ENCODE peak calls at places on chromosome 20, in five cellular contexts. One of them, this sample, is unnamed.

GRCh38 chr20:45293041-45294002 is 13.3 kb upstream of the RBPJL start:
- DNase-seq in RWPE1: peak; percentile 96
- DNase-seq in upper lobe of right lung: peak; percentile 95
- DNase-seq in A673: peak; percentile 86
- DNase-seq in hepatocyte: peak; percentile 87
- DNase-seq in this sample: no peak

GRCh38 chr20:2812189-2812588 is 2.6 kb upstream of the C20orf141 start:
- DNase-seq in RWPE1: no peak
- DNase-seq in upper lobe of right lung: no peak
- DNase-seq in A673: no peak
- DNase-seq in hepatocyte: no peak
- DNase-seq in this sample: no peak

GRCh38 chr20:21808863-21809664 is 103.6 kb downstream of the PAX1 start:
- DNase-seq in RWPE1: peak; percentile 5
- DNase-seq in upper lobe of right lung: peak; percentile 75
- DNase-seq in A673: peak; percentile 51
- DNase-seq in hepatocyte: peak; percentile 73
- DNase-seq in this sample: no peak

GRCh38 chr20:58479666-58480454 is 35.3 kb downstream of the APCDD1L start:
- DNase-seq in RWPE1: no peak
- DNase-seq in upper lobe of right lung: no peak
- DNase-seq in A673: no peak
- DNase-seq in hepatocyte: no peak
- DNase-seq in this sample: no peak

GRCh38 chr20:42204261-42204660 is 586.1 kb upstream of the CHD6 start:
- DNase-seq in RWPE1: no peak
- DNase-seq in upper lobe of right lung: no peak
- DNase-seq in A673: peak; percentile 14
- DNase-seq in hepatocyte: peak; percentile 39
- DNase-seq in this sample: no peak

GRCh38 chr20:3521852-3522740 is 51.3 kb downstream of the ATRN start:
- DNase-seq in RWPE1: no peak
- DNase-seq in upper lobe of right lung: no peak
- DNase-seq in A673: no peak
- DNase-seq in hepatocyte: no peak
- DNase-seq in this sample: no peak

GRCh38 chr20:63848003-63848911 is 13.0 kb upstream of the ABHD16B start:
- DNase-seq in RWPE1: no peak
- DNase-seq in upper lobe of right lung: no peak
- DNase-seq in A673: no peak
- DNase-seq in hepatocyte: no peak
- DNase-seq in this sample: no peak

GRCh38 chr20:10322073-10323012 is 103.7 kb downstream of the SNAP25 start:
- DNase-seq in RWPE1: peak; percentile 21
- DNase-seq in upper lobe of right lung: no peak
- DNase-seq in A673: peak; percentile 65
- DNase-seq in hepatocyte: no peak
- DNase-seq in this sample: no peak

GRCh38 chr20:25399038-25399430 is 8.4 kb upstream of the ABHD12 start:
- DNase-seq in RWPE1: peak; percentile 65
- DNase-seq in upper lobe of right lung: no peak
- DNase-seq in A673: peak; percentile 81
- DNase-seq in hepatocyte: peak; percentile 78
- DNase-seq in this sample: no peak

GRCh38 chr20:34111057-34111711 is 859 bp downstream of the EIF2S2 start:
- DNase-seq in RWPE1: peak; percentile 52
- DNase-seq in upper lobe of right lung: peak; percentile 73
- DNase-seq in A673: peak; percentile 18
- DNase-seq in hepatocyte: peak; percentile 40
- DNase-seq in this sample: no peak

GRCh38 chr20:48025661-48026060 is 240.4 kb upstream of the SULF2 start:
- DNase-seq in RWPE1: peak; percentile 93
- DNase-seq in upper lobe of right lung: no peak
- DNase-seq in A673: no peak
- DNase-seq in hepatocyte: no peak
- DNase-seq in this sample: no peak

GRCh38 chr20:25987073-25987927 is 290.6 kb upstream of the ZNF337 start:
- DNase-seq in RWPE1: no peak
- DNase-seq in upper lobe of right lung: peak; percentile 72
- DNase-seq in A673: peak; percentile 54
- DNase-seq in hepatocyte: peak; percentile 46
- DNase-seq in this sample: no peak

GRCh38 chr20:21503345-21503744 is 10.5 kb downstream of the NKX2-2 start:
- DNase-seq in RWPE1: no peak
- DNase-seq in upper lobe of right lung: no peak
- DNase-seq in A673: no peak
- DNase-seq in hepatocyte: no peak
- DNase-seq in this sample: peak; percentile 31

GRCh38 chr20:51463998-51464397 is 78.5 kb downstream of the NFATC2 start:
- DNase-seq in RWPE1: no peak
- DNase-seq in upper lobe of right lung: peak; percentile 28
- DNase-seq in A673: no peak
- DNase-seq in hepatocyte: no peak
- DNase-seq in this sample: no peak

GRCh38 chr20:18986146-18986830 is 172.7 kb downstream of the SCP2D1 start:
- DNase-seq in RWPE1: no peak
- DNase-seq in upper lobe of right lung: no peak
- DNase-seq in A673: no peak
- DNase-seq in hepatocyte: no peak
- DNase-seq in this sample: no peak

GRCh38 chr20:4373454-4373853 is 348.3 kb upstream of the PRND start:
- DNase-seq in RWPE1: no peak
- DNase-seq in upper lobe of right lung: no peak
- DNase-seq in A673: no peak
- DNase-seq in hepatocyte: no peak
- DNase-seq in this sample: no peak

GRCh38 chr20:50394569-50394968 is 115.6 kb upstream of the PTPN1 start:
- DNase-seq in RWPE1: no peak
- DNase-seq in upper lobe of right lung: no peak
- DNase-seq in A673: no peak
- DNase-seq in hepatocyte: no peak
- DNase-seq in this sample: no peak

GRCh38 chr20:46289416-46289815 is 18.9 kb downstream of the CDH22 start:
- DNase-seq in RWPE1: no peak
- DNase-seq in upper lobe of right lung: no peak
- DNase-seq in A673: no peak
- DNase-seq in hepatocyte: no peak
- DNase-seq in this sample: no peak

GRCh38 chr20:10652185-10652584 is 21.6 kb downstream of the JAG1 start:
- DNase-seq in RWPE1: no peak
- DNase-seq in upper lobe of right lung: no peak
- DNase-seq in A673: peak; percentile 68
- DNase-seq in hepatocyte: no peak
- DNase-seq in this sample: no peak

GRCh38 chr20:64109390-64109747 is 2.0 kb upstream of the NPBWR2 start:
- DNase-seq in RWPE1: no peak
- DNase-seq in upper lobe of right lung: peak; percentile 46
- DNase-seq in A673: no peak
- DNase-seq in hepatocyte: no peak
- DNase-seq in this sample: no peak

GRCh38 chr20:51121901-51122412 is 99.0 kb upstream of the KCNG1 start:
- DNase-seq in RWPE1: peak; percentile 71
- DNase-seq in upper lobe of right lung: no peak
- DNase-seq in A673: no peak
- DNase-seq in hepatocyte: no peak
- DNase-seq in this sample: no peak

GRCh38 chr20:57386762-57387161 is 4.4 kb upstream of the RBM38 start:
- DNase-seq in RWPE1: no peak
- DNase-seq in upper lobe of right lung: no peak
- DNase-seq in A673: no peak
- DNase-seq in hepatocyte: no peak
- DNase-seq in this sample: no peak

GRCh38 chr20:24948939-24949679 is at the start of gene CST7:
- DNase-seq in RWPE1: no peak
- DNase-seq in upper lobe of right lung: peak; percentile 75
- DNase-seq in A673: no peak
- DNase-seq in hepatocyte: no peak
- DNase-seq in this sample: no peak

GRCh38 chr20:49697071-49697470 is 16.6 kb downstream of the B4GALT5 start:
- DNase-seq in RWPE1: no peak
- DNase-seq in upper lobe of right lung: peak; percentile 68
- DNase-seq in A673: no peak
- DNase-seq in hepatocyte: peak; percentile 51
- DNase-seq in this sample: no peak

GRCh38 chr20:48476854-48477253 is 350.9 kb downstream of the PREX1 start:
- DNase-seq in RWPE1: no peak
- DNase-seq in upper lobe of right lung: no peak
- DNase-seq in A673: no peak
- DNase-seq in hepatocyte: no peak
- DNase-seq in this sample: no peak

GRCh38 chr20:36865861-36866149 is 10.1 kb upstream of the TLDC2 start:
- DNase-seq in RWPE1: no peak
- DNase-seq in upper lobe of right lung: no peak
- DNase-seq in A673: no peak
- DNase-seq in hepatocyte: no peak
- DNase-seq in this sample: no peak

GRCh38 chr20:61528591-61528990 is 276.5 kb downstream of the CDH4 start:
- DNase-seq in RWPE1: no peak
- DNase-seq in upper lobe of right lung: no peak
- DNase-seq in A673: no peak
- DNase-seq in hepatocyte: no peak
- DNase-seq in this sample: no peak

GRCh38 chr20:18019068-18019467 is 38.6 kb downstream of the OVOL2 start:
- DNase-seq in RWPE1: no peak
- DNase-seq in upper lobe of right lung: no peak
- DNase-seq in A673: peak; percentile 31
- DNase-seq in hepatocyte: no peak
- DNase-seq in this sample: no peak

GRCh38 chr20:21982559-21982958 is 277.1 kb downstream of the PAX1 start:
- DNase-seq in RWPE1: no peak
- DNase-seq in upper lobe of right lung: no peak
- DNase-seq in A673: no peak
- DNase-seq in hepatocyte: no peak
- DNase-seq in this sample: no peak

GRCh38 chr20:20027284-20027683 is 10.1 kb downstream of the NAA20 start:
- DNase-seq in RWPE1: no peak
- DNase-seq in upper lobe of right lung: no peak
- DNase-seq in A673: no peak
- DNase-seq in hepatocyte: no peak
- DNase-seq in this sample: no peak

GRCh38 chr20:46350201-46350985 is 42.1 kb upstream of the CDH22 start:
- DNase-seq in RWPE1: no peak
- DNase-seq in upper lobe of right lung: no peak
- DNase-seq in A673: peak; percentile 80
- DNase-seq in hepatocyte: peak; percentile 76
- DNase-seq in this sample: peak; percentile 12

GRCh38 chr20:62561948-62562347 is 80.4 kb upstream of the SLCO4A1 start:
- DNase-seq in RWPE1: no peak
- DNase-seq in upper lobe of right lung: no peak
- DNase-seq in A673: no peak
- DNase-seq in hepatocyte: no peak
- DNase-seq in this sample: no peak

GRCh38 chr20:62561182-62561581 is 81.1 kb upstream of the SLCO4A1 start:
- DNase-seq in RWPE1: no peak
- DNase-seq in upper lobe of right lung: no peak
- DNase-seq in A673: no peak
- DNase-seq in hepatocyte: no peak
- DNase-seq in this sample: no peak

GRCh38 chr20:62563561-62563960 is 78.7 kb upstream of the SLCO4A1 start:
- DNase-seq in RWPE1: no peak
- DNase-seq in upper lobe of right lung: no peak
- DNase-seq in A673: no peak
- DNase-seq in hepatocyte: no peak
- DNase-seq in this sample: no peak

GRCh38 chr20:62564456-62565245 is 77.7 kb upstream of the SLCO4A1 start:
- DNase-seq in RWPE1: no peak
- DNase-seq in upper lobe of right lung: no peak
- DNase-seq in A673: no peak
- DNase-seq in hepatocyte: no peak
- DNase-seq in this sample: no peak

GRCh38 chr20:62562831-62563230 is 79.5 kb upstream of the SLCO4A1 start:
- DNase-seq in RWPE1: no peak
- DNase-seq in upper lobe of right lung: no peak
- DNase-seq in A673: no peak
- DNase-seq in hepatocyte: no peak
- DNase-seq in this sample: no peak
- H3K27ac ChIP-seq in RWPE1: no peak overlapping the region
- H3K27ac ChIP-seq in upper lobe of right lung: no peak overlapping the region
- H3K27ac ChIP-seq in A673: no peak overlapping the region
- H3K27ac ChIP-seq in hepatocyte: no peak overlapping the region
- H3K27ac ChIP-seq in this sample: no peak overlapping the region

DNA sequence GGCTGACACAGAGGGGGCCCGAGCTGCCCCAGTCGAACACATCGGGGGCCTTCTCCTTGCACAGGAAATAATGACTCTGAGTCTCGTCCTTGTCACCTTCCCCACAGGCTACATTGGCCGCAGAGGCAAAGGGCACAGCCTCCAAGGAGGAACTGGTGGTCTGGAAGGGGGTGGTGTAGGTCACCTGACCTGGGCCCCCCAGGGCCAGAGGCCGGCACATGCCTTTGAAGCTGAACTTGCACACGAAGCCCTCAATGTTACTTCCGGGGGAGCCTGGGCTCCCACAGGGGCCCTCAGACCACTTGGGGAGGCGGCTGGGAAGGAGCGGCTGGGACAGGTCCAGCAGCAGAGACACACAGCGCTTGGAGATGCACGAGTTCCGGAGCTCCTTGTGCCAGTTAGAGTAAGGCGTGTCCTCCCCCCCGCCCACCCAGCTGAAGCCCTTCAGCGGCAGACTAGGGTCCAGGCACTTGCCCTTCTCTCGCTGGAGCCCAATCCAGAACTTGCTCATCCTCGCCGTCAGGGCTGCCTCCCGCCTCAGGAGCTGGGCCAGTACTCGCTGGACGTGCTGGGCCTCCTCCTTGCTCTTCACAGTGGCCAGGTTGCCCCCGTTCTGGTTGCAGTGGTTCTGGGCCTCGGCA is 589 bp downstream of the CD93 start:
- DNase-seq in RWPE1: no peak
- DNase-seq in upper lobe of right lung: no peak
- DNase-seq in A673: no peak
- DNase-seq in hepatocyte: no peak
- DNase-seq in this sample: no peak
- H3K27ac ChIP-seq in RWPE1: no peak overlapping the region
- H3K27ac ChIP-seq in upper lobe of right lung: peak overlapping the region; percentile 93
- H3K27ac ChIP-seq in A673: no peak overlapping the region
- H3K27ac ChIP-seq in hepatocyte: no peak overlapping the region
- H3K27ac ChIP-seq in this sample: peak overlapping the region; percentile 64

GRCh38 chr20:41175727-41176330 is 38.5 kb downstream of the PLCG1 start:
- DNase-seq in RWPE1: no peak
- DNase-seq in upper lobe of right lung: no peak
- DNase-seq in A673: no peak
- DNase-seq in hepatocyte: no peak
- DNase-seq in this sample: no peak
- H3K27ac ChIP-seq in RWPE1: peak overlapping the region; percentile 76
- H3K27ac ChIP-seq in upper lobe of right lung: no peak overlapping the region
- H3K27ac ChIP-seq in A673: no peak overlapping the region
- H3K27ac ChIP-seq in hepatocyte: no peak overlapping the region
- H3K27ac ChIP-seq in this sample: peak overlapping the region; percentile 81

DNA sequence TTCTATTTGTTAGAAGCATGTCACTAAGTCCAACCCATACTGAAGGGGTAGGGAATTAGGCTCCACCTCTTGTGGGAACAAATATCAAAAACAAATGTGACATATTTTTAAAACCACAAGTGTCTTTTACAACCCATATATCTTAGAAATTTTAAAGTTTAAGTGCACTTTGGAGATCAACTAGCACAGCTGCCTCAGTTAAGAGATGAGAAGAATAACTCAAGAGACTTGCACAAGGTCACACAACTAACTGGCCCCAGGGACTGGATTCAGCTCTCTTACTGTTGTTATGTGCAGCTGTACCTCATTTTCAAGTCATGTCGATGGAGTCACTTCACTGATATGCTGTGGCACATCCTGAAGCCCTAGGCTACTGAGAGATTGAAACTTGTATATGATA is 102.9 kb upstream of the BMP2 start:
- DNase-seq in RWPE1: no peak
- DNase-seq in upper lobe of right lung: no peak
- DNase-seq in A673: no peak
- DNase-seq in hepatocyte: no peak
- DNase-seq in this sample: no peak
- H3K27ac ChIP-seq in RWPE1: no peak overlapping the region
- H3K27ac ChIP-seq in upper lobe of right lung: no peak overlapping the region
- H3K27ac ChIP-seq in A673: no peak overlapping the region
- H3K27ac ChIP-seq in hepatocyte: peak overlapping the region; percentile 93
- H3K27ac ChIP-seq in this sample: no peak overlapping the region

This sample was measured in substantia nigra.